ENCODE peak calls at places on chromosomes 13 and 19, in six cellular contexts. Z is IMR-90, K is H9, L is neuronal stem cell, X is H1, S is mesendoderm. A is an unnamed sample.

GRCh38 chr13:110307697-110308376 is 753 bp downstream of the COL4A2 start:
- DNase-seq in Z (peak), S (peak), K (peak), X (no peak), L (peak), A (peak)

GRCh38 chr13:49308104-49308875 is 60.6 kb downstream of the CDADC1 start:
- DNase-seq in K (no peak), L (no peak), S (no peak), X (no peak), Z (peak), A (no peak)

GRCh38 chr19:18156841-18157464 is 4.0 kb downstream of the PIK3R2 start:
- DNase-seq in S (no peak), Z (peak), L (no peak), X (no peak), K (no peak), A (peak)

GRCh38 chr13:31012285-31013024 is 80.0 kb downstream of the TEX26 start:
- DNase-seq in K (peak), S (peak), Z (peak), X (no peak), L (no peak), A (peak)

GRCh38 chr13:77139311-77139710 is 112.4 kb upstream of the FBXL3 start:
- DNase-seq in L (no peak), Z (peak), S (no peak), X (no peak), K (no peak), A (no peak)

GRCh38 chr13:76792680-76793334 is 93.4 kb downstream of the KCTD12 start:
- DNase-seq in L (no peak), X (no peak), S (no peak), K (no peak), Z (peak), A (peak)

GRCh38 chr19:5292453-5292842 is 48.2 kb downstream of the PTPRS start:
- DNase-seq in K (no peak), Z (peak), X (no peak), L (no peak), S (no peak), A (no peak)

GRCh38 chr13:111315347-111315995 is 5.0 kb upstream of the TEX29 start:
- DNase-seq in S (no peak), K (no peak), L (no peak), Z (no peak), X (no peak), A (no peak)

GRCh38 chr13:97108535-97108910 is 113.6 kb upstream of the MBNL2 start:
- DNase-seq in S (no peak), X (no peak), L (no peak), K (no peak), Z (peak), A (no peak)

DNA sequence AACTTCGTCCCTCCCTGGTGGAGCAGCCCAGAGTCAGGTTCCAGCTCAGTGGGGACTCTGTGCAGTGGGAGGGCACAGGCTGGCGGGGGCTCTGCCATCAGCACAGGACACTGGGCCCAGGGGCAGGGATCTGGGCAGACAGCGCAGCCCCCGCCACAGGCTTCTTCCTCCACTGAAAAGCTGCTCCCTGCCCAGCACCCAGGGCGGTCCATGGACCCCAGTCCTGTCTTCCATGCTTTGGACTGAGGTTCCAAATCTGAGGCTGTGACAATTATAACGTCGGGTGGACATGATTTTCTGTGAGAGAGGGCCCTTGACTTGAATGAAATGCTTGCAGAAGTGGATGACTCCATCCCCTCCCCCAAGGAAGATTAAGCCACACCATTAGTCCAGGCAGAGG is 21.2 kb upstream of the NCCRP1 start:
- DNase-seq in X (no peak), S (no peak), Z (no peak), K (no peak), L (no peak), A (no peak)
- H2BK15ac ChIP-seq in X (no peak), S (no peak), Z (no peak), K (no peak), L (no peak), A (no peak)

GRCh38 chr13:33115274-33115673 is 99.1 kb downstream of the KL start:
- DNase-seq in S (no peak), Z (no peak), K (no peak), L (no peak), X (no peak), A (no peak)
- H4K8ac ChIP-seq in S (no peak), Z (no peak), K (no peak), L (no peak), X (no peak), A (no peak)

GRCh38 chr13:40211586-40211968 is 454.9 kb downstream of the FOXO1 start:
- DNase-seq in K (no peak), Z (no peak), S (peak), X (no peak), L (no peak), A (no peak)
- H3K23ac ChIP-seq in K (no peak), Z (no peak), S (no peak), X (no peak), L (no peak), A (no peak)

GRCh38 chr13:112930192-112930591 is 38.8 kb upstream of the MCF2L start:
- DNase-seq in X (no peak), L (no peak), K (no peak), S (no peak), Z (no peak), A (no peak)
- H2BK15ac ChIP-seq in X (no peak), L (no peak), K (no peak), S (no peak), Z (no peak), A (no peak)

DNA sequence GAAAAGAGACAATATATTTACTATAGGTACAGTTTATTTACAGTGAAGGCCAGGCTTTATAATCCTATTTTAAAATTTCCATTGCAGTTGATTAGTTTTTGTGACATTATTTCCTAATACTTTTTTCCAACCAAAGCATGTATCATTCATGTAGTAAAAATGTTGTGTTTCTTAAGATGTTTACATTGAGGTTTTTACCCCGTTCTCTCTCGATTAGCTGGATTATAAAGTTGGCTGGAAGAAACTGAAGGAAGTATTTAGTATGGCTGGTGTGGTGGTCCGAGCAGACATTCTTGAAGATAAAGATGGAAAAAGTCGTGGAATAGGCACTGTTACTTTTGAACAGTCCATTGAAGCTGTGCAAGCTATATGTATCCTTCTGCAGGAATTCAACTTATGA is 21.2 kb downstream of the HNRNPM start:
- DNase-seq in Z (peak), X (no peak), K (no peak), S (no peak), L (no peak), A (peak)
- H4K8ac ChIP-seq in Z (no peak), X (no peak), K (no peak), S (no peak), L (no peak), A (no peak)

DNA sequence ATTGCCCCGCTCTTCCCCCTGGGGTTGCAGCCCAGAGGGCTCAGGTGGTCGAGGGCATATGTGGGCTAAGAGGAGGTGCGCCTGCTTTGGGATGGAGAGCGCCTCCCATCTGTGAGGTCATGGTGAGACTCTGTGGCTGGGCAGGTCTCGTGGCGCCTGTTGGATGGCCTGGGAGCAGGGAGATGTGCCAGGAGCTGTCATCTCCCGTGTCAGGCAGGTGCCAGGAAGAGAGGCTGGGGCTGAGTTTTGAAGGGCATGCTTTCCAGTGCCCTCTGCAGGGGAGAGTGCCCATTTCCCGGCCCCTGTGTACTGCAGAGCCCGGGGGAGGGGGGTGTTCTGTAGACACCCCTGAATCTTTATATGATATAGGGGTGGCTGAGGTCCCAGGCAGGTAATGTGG is 2.8 kb downstream of the WTIP start:
- DNase-seq in K (no peak), L (no peak), Z (no peak), S (no peak), X (no peak), A (no peak)
- H3K23ac ChIP-seq in K (no peak), L (no peak), Z (no peak), S (no peak), X (no peak), A (no peak)

GRCh38 chr19:52991484-52991883 is 22.2 kb upstream of the ERVV-1 start:
- DNase-seq in Z (peak), X (no peak), K (no peak), L (no peak), S (no peak), A (peak)

GRCh38 chr19:52993342-52994178 is 20.2 kb upstream of the ERVV-1 start:
- DNase-seq in K (peak), S (peak), L (peak), X (no peak), Z (peak), A (peak)

GRCh38 chr19:52992109-52993004 is 21.4 kb upstream of the ERVV-1 start:
- DNase-seq in Z (no peak), L (no peak), S (peak), X (no peak), K (peak), A (peak)

GRCh38 chr19:52988506-52988905 is 25.2 kb upstream of the ERVV-1 start:
- DNase-seq in L (no peak), K (no peak), X (no peak), S (no peak), Z (no peak), A (no peak)

GRCh38 chr19:52991021-52991420 is 22.7 kb upstream of the ERVV-1 start:
- DNase-seq in Z (no peak), L (no peak), S (no peak), K (no peak), X (no peak), A (no peak)
- H2BK15ac ChIP-seq in Z (no peak), L (no peak), S (no peak), K (no peak), X (no peak), A (no peak)

A was measured in mesenchymal stem cell.